ENCODE peak calls at places on chromosomes 2 and 18, in eight cellular contexts. B, Y, R, L, Z, E, N and H are unnamed samples.
A peak's percentile ranks its signal among the peaks of the same experiment; 100 is the strongest.

GRCh38 chr2:44578401-44579135 is 216.8 kb downstream of the CAMKMT start:
- DNase-seq in B (peak; percentile 87), Y (no peak), R (peak; percentile 34), L (no peak), Z (no peak), E (peak; percentile 61), N (no peak), H (peak; percentile 84)

GRCh38 chr2:224847961-224848850 is 132.0 kb upstream of the CCDC195 start:
- DNase-seq in B (peak; percentile 92), Y (no peak), R (peak; percentile 49), L (peak; percentile 43), Z (peak; percentile 10), E (peak; percentile 84), N (no peak), H (peak; percentile 64)

GRCh38 chr18:51153659-51154371 is 43.7 kb downstream of the MEX3C start:
- DNase-seq in B (no peak), Y (peak; percentile 30), R (no peak), L (no peak), Z (peak; percentile 21), E (no peak), N (no peak), H (no peak)

GRCh38 chr2:137943035-137943830 is 21.0 kb upstream of the HNMT start:
- DNase-seq in B (no peak), Y (no peak), R (no peak), L (no peak), Z (no peak), E (no peak), N (no peak), H (no peak)

GRCh38 chr2:223588251-223588650 is 13.9 kb downstream of the SCG2 start:
- DNase-seq in B (no peak), Y (no peak), R (no peak), L (no peak), Z (no peak), E (no peak), N (no peak), H (no peak)

GRCh38 chr18:48033770-48034650 is 103.6 kb upstream of the SMAD2 start:
- DNase-seq in B (no peak), Y (no peak), R (no peak), L (no peak), Z (no peak), E (no peak), N (peak; percentile 17), H (no peak)

GRCh38 chr2:71358931-71359671 is 27.5 kb downstream of the ZNF638 start:
- DNase-seq in B (peak; percentile 87), Y (peak; percentile 15), R (no peak), L (no peak), Z (no peak), E (peak; percentile 73), N (no peak), H (no peak)

GRCh38 chr2:160970052-160970846 is 190.0 kb upstream of the TANK start:
- DNase-seq in B (peak; percentile 83), Y (no peak), R (peak; percentile 89), L (no peak), Z (peak; percentile 61), E (peak; percentile 82), N (no peak), H (peak; percentile 92)

GRCh38 chr2:218286570-218287459 is 5.5 kb downstream of the TMBIM1 start:
- DNase-seq in B (peak; percentile 95), Y (peak; percentile 82), R (peak; percentile 89), L (peak; percentile 69), Z (peak; percentile 97), E (peak; percentile 96), N (peak; percentile 93), H (peak; percentile 98)

GRCh38 chr2:203177361-203177760 is 61.5 kb upstream of the CYP20A1 start:
- DNase-seq in B (peak; percentile 14), Y (no peak), R (peak; percentile 9), L (no peak), Z (no peak), E (peak; percentile 35), N (no peak), H (peak; percentile 25)

GRCh38 chr18:57429607-57430165 is 5.5 kb upstream of the ONECUT2 start:
- DNase-seq in B (no peak), Y (no peak), R (no peak), L (no peak), Z (no peak), E (no peak), N (no peak), H (no peak)

GRCh38 chr2:219292616-219293015 is 13.4 kb downstream of the DNAJB2 start:
- DNase-seq in B (no peak), Y (no peak), R (no peak), L (peak; percentile 26), Z (no peak), E (no peak), N (no peak), H (no peak)

GRCh38 chr18:1487457-1487856 is 582.8 kb downstream of the ADCYAP1 start:
- DNase-seq in B (no peak), Y (no peak), R (no peak), L (no peak), Z (no peak), E (no peak), N (no peak), H (no peak)

GRCh38 chr2:136206613-136207012 is 88.7 kb upstream of the CXCR4 start:
- DNase-seq in B (no peak), Y (peak; percentile 48), R (no peak), L (no peak), Z (no peak), E (no peak), N (no peak), H (no peak)